ENCODE peak calls at places on chromosome 20, in four cellular contexts. C, I, X and N are unnamed samples.

GRCh38 chr20:40262219-40262618 is 426.8 kb downstream of the MAFB start:
- DNase-seq in C (no peak), I (no peak), X (no peak), N (no peak)

GRCh38 chr20:4811661-4812181 is 90.0 kb downstream of the PRND start:
- DNase-seq in C (no peak), X (no peak), I (no peak), N (no peak)

GRCh38 chr20:19647992-19648391 is 110.1 kb upstream of the RIN2 start:
- DNase-seq in C (no peak), I (no peak), X (no peak), N (no peak)

GRCh38 chr20:29408034-29408695 is 1849.3 kb upstream of the DEFB115 start:
- DNase-seq in I (no peak), C (no peak), X (no peak), N (no peak)

GRCh38 chr20:32448306-32449056 is 90.3 kb downstream of the ASXL1 start:
- DNase-seq in X (no peak), I (no peak), C (no peak), N (no peak)

GRCh38 chr20:17606001-17606400 is 36.1 kb downstream of the DSTN start:
- DNase-seq in X (no peak), C (no peak), I (no peak), N (no peak)

GRCh38 chr20:38152175-38153010 is 12.7 kb downstream of the TGM2 start:
- DNase-seq in C (peak; percentile 72), X (peak; percentile 44), I (no peak), N (no peak)

GRCh38 chr20:9517297-9518134 is 3.1 kb downstream of the LAMP5 start:
- DNase-seq in X (no peak), I (no peak), C (no peak), N (no peak)

GRCh38 chr20:24863356-24863755 is 85.7 kb upstream of the CST7 start:
- DNase-seq in X (no peak), I (no peak), C (no peak), N (no peak)

GRCh38 chr20:13687827-13688226 is 49.1 kb upstream of the TASP1 start:
- DNase-seq in C (no peak), I (no peak), X (no peak), N (no peak)

GRCh38 chr20:31663838-31664695 is 26.4 kb downstream of the COX4I2 start:
- DNase-seq in I (no peak), C (no peak), X (peak; percentile 97), N (no peak)

GRCh38 chr20:15164726-15165125 is 827.3 kb upstream of the FLRT3 start:
- DNase-seq in X (no peak), C (no peak), I (no peak), N (no peak)
- TF ChIP-seq PHF8 in X (no peak), C (no peak), I (no peak), N (no peak)

GRCh38 chr20:58892126-58892931 is 39.8 kb downstream of the GNAS start:
- DNase-seq in X (peak; percentile 73), I (no peak), C (peak; percentile 76), N (peak; percentile 76)

GRCh38 chr20:58895099-58895795 is 42.7 kb downstream of the GNAS start:
- DNase-seq in I (no peak), X (no peak), C (no peak), N (no peak)

GRCh38 chr20:58894652-58895051 is 42.1 kb downstream of the GNAS start:
- DNase-seq in I (no peak), C (no peak), X (no peak), N (no peak)

GRCh38 chr20:58892932-58893224 is 40.4 kb downstream of the GNAS start:
- DNase-seq in C (peak; percentile 39), I (no peak), X (no peak), N (peak; percentile 52)

GRCh38 chr20:58893355-58894151 is 41.0 kb downstream of the GNAS start:
- DNase-seq in I (no peak), C (no peak), X (no peak), N (peak; percentile 52)
- TF ChIP-seq PHF8 in I (no peak), C (no peak), X (no peak), N (no peak)

DNA sequence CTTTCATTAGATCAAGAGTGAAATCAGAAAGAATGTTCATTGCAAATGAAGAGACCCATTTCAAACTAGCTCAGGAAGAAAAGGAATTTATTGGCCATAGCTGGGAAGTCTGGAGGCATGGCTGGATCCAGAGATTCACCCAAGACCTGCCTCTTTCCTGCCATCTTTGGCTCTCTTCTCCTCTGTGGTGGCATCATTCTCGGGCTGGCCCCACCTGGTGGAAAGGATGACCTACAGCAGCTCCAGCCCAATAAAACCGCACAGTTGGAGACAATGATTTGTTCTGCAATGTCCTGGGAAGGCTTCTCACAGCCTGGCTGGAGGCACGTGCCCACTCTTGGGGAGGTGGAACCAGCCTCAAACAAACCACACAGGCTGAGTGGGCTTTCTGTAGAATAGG is 18.1 kb upstream of the FERMT1 start:
- DNase-seq in I (no peak), X (peak; percentile 28), C (no peak), N (no peak)
- TF ChIP-seq PHF8 in I (no peak), X (no peak), C (no peak), N (no peak)

DNA sequence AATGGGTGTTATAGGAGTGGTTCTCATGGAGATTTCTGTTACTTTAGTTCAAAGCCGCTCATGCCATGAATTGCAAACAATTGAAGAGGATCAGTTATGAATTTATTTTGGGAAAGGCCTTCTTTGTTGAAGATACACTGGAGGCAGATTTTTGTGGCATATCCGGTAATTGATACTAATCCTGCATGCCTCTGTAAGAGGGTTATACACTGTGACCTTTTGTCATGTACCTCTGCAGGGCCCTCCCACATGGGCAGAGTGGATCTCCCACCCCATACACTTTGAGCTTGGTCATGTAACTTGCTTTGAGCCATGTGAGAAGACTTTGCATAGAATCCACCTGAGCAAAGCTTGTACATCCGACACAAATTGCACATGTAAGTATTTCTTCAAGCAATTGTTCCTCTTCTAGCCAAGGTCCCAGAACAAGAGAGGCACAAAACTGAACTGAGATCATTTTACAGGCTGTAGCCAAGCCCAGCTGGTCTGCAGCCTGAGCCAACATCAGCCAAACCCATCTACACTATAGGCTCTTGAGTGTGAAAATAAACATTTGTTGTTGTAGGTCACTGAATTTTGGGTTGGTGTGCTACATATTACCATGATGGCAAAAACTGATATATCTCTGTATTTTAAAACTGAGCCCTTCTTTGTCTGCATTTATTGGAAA is 492.2 kb downstream of the PREX1 start:
- DNase-seq in C (no peak), I (no peak), X (no peak), N (no peak)
- TF ChIP-seq PHF8 in C (no peak), I (no peak), X (no peak), N (no peak)

GRCh38 chr20:1819311-1820136 is 75.7 kb upstream of the SIRPA start:
- DNase-seq in C (no peak), X (no peak), I (no peak), N (no peak)

GRCh38 chr20:1818895-1819294 is 76.3 kb upstream of the SIRPA start:
- DNase-seq in I (no peak), C (no peak), X (no peak), N (no peak)

GRCh38 chr20:1818247-1818840 is 76.9 kb upstream of the SIRPA start:
- DNase-seq in C (no peak), X (no peak), I (no peak), N (no peak)

GRCh38 chr20:1822564-1823420 is 72.4 kb upstream of the SIRPA start:
- DNase-seq in I (no peak), X (peak; percentile 39), C (no peak), N (no peak)

GRCh38 chr20:1820137-1821074 is 74.8 kb upstream of the SIRPA start:
- DNase-seq in C (no peak), X (no peak), I (no peak), N (no peak)
- TF ChIP-seq PHF8 in C (no peak), X (no peak), I (no peak), N (no peak)

GRCh38 chr20:7237251-7237650 is 469.8 kb downstream of the BMP2 start:
- DNase-seq in C (no peak), X (no peak), I (no peak), N (no peak)

GRCh38 chr20:7231303-7231702 is 463.8 kb downstream of the BMP2 start:
- DNase-seq in C (no peak), I (no peak), X (no peak), N (no peak)

DNA sequence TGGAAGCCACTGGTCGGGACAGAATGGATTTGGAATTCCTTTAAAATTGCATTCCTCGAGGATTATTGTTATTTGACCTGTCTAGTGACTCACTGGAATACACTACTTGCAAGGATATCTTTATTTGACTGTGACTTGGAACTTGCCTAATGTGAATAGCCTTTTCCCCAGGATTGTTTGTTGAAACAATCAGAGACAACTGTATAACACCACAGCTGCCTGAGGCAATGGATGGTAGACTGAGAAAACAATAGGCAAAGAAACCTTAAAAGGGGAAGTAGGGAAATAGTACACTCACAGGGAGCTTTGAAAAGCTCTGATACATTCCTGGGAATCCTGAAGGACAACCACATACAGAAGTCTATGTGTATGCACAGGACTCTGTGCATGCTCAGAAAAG is 465.3 kb downstream of the BMP2 start:
- DNase-seq in X (no peak), C (no peak), I (no peak), N (no peak)
- TF ChIP-seq PHF8 in X (no peak), C (no peak), I (no peak), N (no peak)

GRCh38 chr20:45933231-45934045 is 1.0 kb upstream of the PCIF1 start:
- DNase-seq in I (peak; percentile 79), X (peak; percentile 95), C (peak; percentile 91), N (peak; percentile 59)
- TF ChIP-seq PHF8 in I (no peak), X (no peak), C (no peak), N (no peak)

GRCh38 chr20:62922451-62922921 is 3.8 kb downstream of the DIDO1 start:
- DNase-seq in I (no peak), X (no peak), C (no peak), N (no peak)

GRCh38 chr20:62918830-62919229 is 7.5 kb downstream of the DIDO1 start:
- DNase-seq in C (no peak), I (no peak), X (no peak), N (no peak)

GRCh38 chr20:62920039-62920645 is 6.2 kb downstream of the DIDO1 start:
- DNase-seq in I (no peak), C (no peak), X (no peak), N (no peak)

GRCh38 chr20:62923669-62924566 is 2.4 kb downstream of the DIDO1 start:
- DNase-seq in X (peak; percentile 77), I (no peak), C (no peak), N (no peak)

DNA sequence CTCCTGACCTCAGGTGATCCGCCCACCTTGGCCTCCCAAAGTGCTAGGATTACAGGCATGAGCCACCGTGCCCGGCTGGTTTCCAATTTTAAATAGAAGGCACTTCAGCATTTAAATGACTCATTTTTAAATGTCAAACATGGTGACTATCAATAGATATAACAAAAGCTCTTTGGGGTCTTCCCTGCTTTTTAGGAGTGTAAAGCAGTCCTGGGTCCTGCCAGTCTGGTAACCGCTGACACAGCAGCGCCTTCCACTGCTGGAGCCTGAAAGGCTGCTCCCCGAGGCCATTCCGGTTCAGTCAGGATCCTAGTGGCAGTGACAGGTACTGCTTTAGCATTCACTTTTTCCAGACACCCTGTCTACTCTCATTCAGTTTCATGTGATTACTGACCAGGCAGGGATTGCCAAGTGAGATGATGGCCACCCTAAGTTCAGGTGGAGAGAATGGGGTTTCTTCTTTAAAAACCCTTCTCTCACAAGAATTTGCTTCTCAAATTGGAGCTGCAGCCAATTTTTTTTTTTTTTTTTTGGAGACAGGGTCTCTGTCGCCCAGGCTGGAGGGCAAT is 5.1 kb downstream of the DIDO1 start:
- DNase-seq in X (peak; percentile 88), I (no peak), C (peak; percentile 82), N (peak; percentile 46)
- TF ChIP-seq PHF8 in X (peak; percentile 22), I (no peak), C (no peak), N (no peak)